ENCODE peak calls at places on chromosome 11, in four cellular contexts. R is IMR-90, Q is K562, N is GM12878. B is an unnamed sample.
A peak's percentile ranks its signal among the peaks of the same experiment; 100 is the strongest.

GRCh38 chr11:31967404-31967950 is 123.4 kb upstream of the RCN1 start:
- DNase-seq in Q (no peak), R (no peak), N (no peak), B (no peak)

GRCh38 chr11:77883775-77884174 is 62.8 kb downstream of the AAMDC start:
- DNase-seq in Q (no peak), R (peak; percentile 75), N (no peak), B (no peak)

GRCh38 chr11:2665747-2666710 is 33.8 kb downstream of the KCNQ1OT1 start:
- DNase-seq in Q (no peak), R (no peak), N (no peak), B (no peak)

GRCh38 chr11:62545437-62546243 is 966 bp downstream of the AHNAK start:
- DNase-seq in N (no peak), Q (peak; percentile 87), R (peak; percentile 93), B (peak; percentile 88)

GRCh38 chr11:47216141-47216798 is 1.5 kb downstream of the DDB2 start:
- DNase-seq in R (peak; percentile 87), N (peak; percentile 30), Q (peak; percentile 25), B (peak; percentile 91)

GRCh38 chr11:102831128-102831708 is 12.2 kb downstream of the MMP3 start:
- DNase-seq in Q (no peak), R (peak; percentile 23), N (no peak), B (peak; percentile 63)

GRCh38 chr11:96199563-96200025 is 143.4 kb downstream of the MAML2 start:
- DNase-seq in Q (no peak), N (no peak), R (peak; percentile 80), B (peak; percentile 45)

GRCh38 chr11:68302256-68303054 is 9.9 kb upstream of the LRP5 start:
- DNase-seq in N (no peak), R (peak; percentile 50), Q (no peak), B (no peak)

GRCh38 chr11:133531971-133532651 is at the start of gene OPCML:
- DNase-seq in N (no peak), R (no peak), Q (no peak), B (no peak)

GRCh38 chr11:2793781-2794418 is 91.7 kb downstream of the CDKN1C start:
- DNase-seq in Q (no peak), N (no peak), R (no peak), B (no peak)

GRCh38 chr11:32494629-32495028 is 59.3 kb upstream of the WT1 start:
- DNase-seq in Q (no peak), N (no peak), R (no peak), B (no peak)

GRCh38 chr11:114061053-114062049 is 1.8 kb downstream of the ZBTB16 start:
- DNase-seq in R (no peak), Q (peak; percentile 33), N (no peak), B (peak; percentile 48)

GRCh38 chr11:128095459-128096096 is 491.8 kb downstream of the ETS1 start:
- DNase-seq in N (no peak), R (peak; percentile 76), Q (no peak), B (peak; percentile 95)

GRCh38 chr11:77525455-77526091 is 51.7 kb upstream of the PAK1 start:
- DNase-seq in N (no peak), Q (no peak), R (peak; percentile 10), B (no peak)

GRCh38 chr11:132088551-132088950 is 718.1 kb downstream of the NTM start:
- DNase-seq in Q (no peak), R (no peak), N (no peak), B (no peak)

GRCh38 chr11:1310315-1310687 is 869 bp upstream of the TOLLIP start:
- DNase-seq in Q (no peak), R (no peak), N (no peak), B (no peak)

GRCh38 chr11:1308745-1309497 is 511 bp downstream of the TOLLIP start:
- DNase-seq in R (no peak), N (no peak), Q (peak; percentile 91), B (no peak)

GRCh38 chr11:1309498-1310314 is at the start of gene TOLLIP:
- DNase-seq in Q (peak; percentile 100), N (peak; percentile 56), R (peak; percentile 87), B (peak; percentile 96)

GRCh38 chr11:1307998-1308744 is 1.3 kb downstream of the TOLLIP start:
- DNase-seq in Q (no peak), N (no peak), R (peak; percentile 22), B (no peak)

DNA sequence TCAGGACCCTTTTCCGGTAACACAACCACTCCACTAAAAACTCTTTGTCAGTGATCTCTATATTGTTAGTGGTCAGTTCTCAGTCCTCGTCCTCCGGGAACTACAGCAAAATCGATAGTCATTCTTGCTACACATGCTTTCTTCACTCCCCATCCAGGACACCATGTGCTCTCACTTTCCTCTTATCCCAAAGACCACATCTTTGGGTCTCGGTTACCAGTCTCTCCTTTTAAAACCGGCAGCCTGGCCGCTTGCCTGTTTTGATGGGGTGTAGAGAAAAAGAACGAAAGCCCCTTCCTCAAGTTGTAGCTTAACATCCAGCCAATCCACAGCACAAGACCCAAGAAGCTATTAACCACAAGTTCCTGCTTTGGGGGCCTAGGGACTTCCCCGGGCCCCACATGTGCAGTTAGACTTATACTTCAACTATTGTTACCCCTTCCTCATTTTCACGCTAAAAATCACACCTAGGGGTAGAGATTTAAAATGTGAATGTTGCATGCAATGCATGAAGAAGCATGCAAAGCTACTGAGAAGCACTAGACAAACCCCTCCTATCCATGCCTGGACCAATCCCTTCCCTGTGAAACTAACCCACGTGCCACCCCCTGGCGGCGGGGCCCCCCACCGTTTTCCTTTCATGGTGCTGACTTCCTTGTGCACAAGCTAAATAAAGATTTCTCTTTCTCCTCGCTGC is 1.5 kb upstream of the TOLLIP start:
- DNase-seq in R (no peak), N (no peak), Q (no peak), B (no peak)
- H3K9ac ChIP-seq in R (no peak overlapping the region), N (no peak overlapping the region), Q (no peak overlapping the region), B (no peak overlapping the region)

DNA sequence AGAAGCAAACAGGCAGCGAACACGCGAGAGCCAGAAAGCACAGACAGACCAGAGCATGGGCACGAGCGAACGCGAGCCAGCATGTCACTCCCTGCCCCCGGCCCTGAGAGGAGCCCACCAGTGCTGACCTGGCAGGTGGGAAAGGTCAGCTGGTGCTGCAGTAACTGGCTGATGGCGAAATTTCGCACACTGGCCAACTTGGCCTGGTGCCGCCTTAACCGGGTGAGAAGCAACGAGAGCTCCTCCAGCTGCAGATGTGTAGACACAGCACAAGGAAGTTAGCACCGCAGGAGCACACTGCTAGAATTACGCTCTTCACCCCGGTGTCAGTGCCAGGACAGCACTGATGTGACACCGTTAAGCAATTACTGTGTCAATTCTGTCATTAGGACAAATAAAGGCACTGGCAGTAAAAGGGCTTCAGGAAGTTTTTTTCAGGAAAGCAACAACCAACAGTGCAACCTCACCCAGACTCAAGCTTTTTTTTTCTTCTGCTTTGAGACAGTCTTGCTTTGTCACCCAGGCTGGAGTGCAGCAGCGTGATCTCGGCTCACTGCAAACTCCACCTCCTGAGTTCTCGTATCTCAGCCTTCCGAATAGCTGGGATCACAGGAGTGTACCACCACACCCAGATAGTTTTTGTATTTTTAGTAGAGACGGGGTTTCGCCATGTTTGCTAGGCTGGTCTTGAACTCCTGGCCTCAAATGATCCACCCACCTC is 76.8 kb downstream of the C11orf58 start:
- DNase-seq in N (no peak), Q (peak; percentile 15), R (peak; percentile 27), B (no peak)
- TF ChIP-seq FOS in N (no peak), Q (no peak), R (no peak), B (no peak)

DNA sequence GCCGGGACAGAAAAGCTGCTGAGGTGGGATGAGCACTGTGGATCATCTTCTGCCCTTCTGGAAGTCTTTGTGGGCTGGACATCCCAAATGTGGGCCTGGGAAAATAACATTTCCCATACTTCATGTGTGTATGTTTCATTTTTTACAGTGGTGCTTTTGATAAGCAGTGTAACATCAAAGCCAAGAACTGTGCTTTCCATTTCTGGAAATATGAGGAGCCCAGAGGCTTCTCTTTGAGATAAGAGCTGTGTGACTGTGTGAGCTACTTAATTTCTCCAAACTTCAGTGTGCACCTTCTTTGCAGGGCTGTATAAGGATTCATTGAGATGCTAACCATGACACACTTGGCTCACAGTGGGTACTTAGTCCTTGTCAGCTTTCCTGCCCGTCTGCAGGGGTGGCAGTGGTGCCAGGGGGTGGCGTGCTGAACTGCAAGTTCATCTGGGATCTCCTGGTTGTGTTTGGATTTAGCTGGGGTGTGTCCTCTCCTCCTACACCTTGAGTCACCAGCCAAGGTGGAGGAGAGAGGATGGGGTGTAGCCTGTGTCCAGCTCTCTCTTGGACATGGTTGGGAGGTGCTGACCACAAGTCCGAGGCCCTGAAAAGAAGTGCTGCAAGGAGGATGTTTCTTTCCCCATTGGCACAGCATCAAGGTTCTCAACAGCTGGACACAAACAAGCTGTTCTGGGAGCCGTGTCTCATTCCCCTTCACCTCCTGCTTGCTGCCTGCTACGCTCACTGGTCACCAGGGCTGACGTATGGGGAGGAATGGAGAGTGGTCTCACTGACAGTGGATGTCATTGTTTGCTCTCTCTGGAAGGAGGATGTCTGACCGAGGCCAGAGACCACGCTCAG is 139.4 kb downstream of the TEAD1 start:
- DNase-seq in Q (peak; percentile 37), R (peak; percentile 88), N (no peak), B (peak; percentile 17)
- H3K9ac ChIP-seq in Q (no peak overlapping the region), R (peak overlapping the region; percentile 30), N (no peak overlapping the region), B (no peak overlapping the region)

GRCh38 chr11:17275376-17276235 is 933 bp upstream of the NUCB2 start:
- DNase-seq in Q (no peak), R (no peak), N (no peak), B (no peak)

GRCh38 chr11:17280494-17281127 is 4.1 kb downstream of the NUCB2 start:
- DNase-seq in R (peak; percentile 21), Q (no peak), N (no peak), B (no peak)

GRCh38 chr11:17276236-17277023 is at the start of gene NUCB2:
- DNase-seq in R (peak; percentile 93), Q (peak; percentile 96), N (peak; percentile 66), B (peak; percentile 98)

GRCh38 chr11:17273668-17274321 is 2.7 kb upstream of the NUCB2 start:
- DNase-seq in Q (no peak), R (no peak), N (no peak), B (no peak)

GRCh38 chr11:17277024-17277584 is 565 bp downstream of the NUCB2 start:
- DNase-seq in N (no peak), R (peak; percentile 63), Q (no peak), B (peak; percentile 64)
- TF ChIP-seq FOS in N (no peak), R (no peak), Q (no peak), B (no peak)

DNA sequence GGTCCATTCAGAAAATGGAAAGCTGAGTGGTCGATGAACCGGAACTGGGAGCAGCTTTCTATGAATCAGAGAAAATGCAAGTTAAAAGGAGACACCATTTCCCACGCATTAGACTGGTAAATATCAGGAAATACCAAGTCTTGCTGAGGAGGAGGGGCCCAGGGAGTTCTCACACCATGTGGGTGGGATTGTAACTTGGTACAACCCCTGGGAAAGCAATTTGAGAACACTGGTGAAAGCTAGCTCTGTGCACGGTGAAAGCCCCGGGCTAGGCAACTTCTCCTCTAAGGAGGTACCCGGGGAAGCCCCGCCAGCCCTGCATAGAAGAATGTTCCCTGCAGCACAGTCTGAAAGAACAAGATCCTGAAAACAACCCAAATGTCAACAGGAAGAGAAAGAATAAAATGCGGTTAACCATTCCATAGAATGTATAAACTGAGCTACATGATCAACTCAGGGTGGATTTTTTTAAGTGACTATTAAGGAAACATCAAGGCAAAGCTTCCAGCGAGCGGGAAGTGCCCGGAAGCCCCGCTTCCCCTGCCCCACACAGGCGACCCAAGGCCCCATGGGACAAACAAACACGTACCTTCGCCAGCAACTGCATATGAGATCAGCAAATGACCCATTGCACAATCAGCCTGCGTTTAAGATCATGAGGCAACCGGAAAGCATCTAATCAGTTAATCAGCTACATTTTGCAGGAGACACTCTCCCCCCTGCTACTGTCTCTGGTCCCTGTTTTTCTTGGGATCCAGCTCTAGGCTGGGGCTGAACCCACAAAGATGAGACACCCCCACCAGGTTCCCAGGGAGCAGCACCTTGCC is 11.3 kb downstream of the SHANK2 start:
- DNase-seq in Q (no peak), R (peak; percentile 94), N (peak; percentile 38), B (no peak)
- H3K9ac ChIP-seq in Q (no peak overlapping the region), R (peak overlapping the region; percentile 54), N (no peak overlapping the region), B (no peak overlapping the region)

B was measured in endothelial cell of umbilical vein.